ENCODE peak calls at places on chromosomes 7 and 10, in four cellular contexts. I is stimulated activated CD8-positive, alpha-beta memory T cell treated with anti-CD3 and anti-CD28 coated beads, Interleukin-12 subunit alpha, Interleukin-12 subunit beta, amount 100 ng/mL, for 1 hour; Q is HFFc6; O is GM23248. V is an unnamed sample.

GRCh38 chr7:12929416-12930140 is 242.1 kb downstream of the ARL4A start:
- DNase-seq in I (no peak), Q (no peak), O (no peak), V (no peak)

GRCh38 chr10:97169063-97169462 is 16.7 kb downstream of the SLIT1 start:
- DNase-seq in O (no peak), Q (no peak), I (no peak), V (no peak)

GRCh38 chr7:37943905-37944736 is 23.7 kb downstream of the EPDR1 start:
- DNase-seq in I (no peak), O (no peak), Q (no peak), V (peak)

GRCh38 chr7:157674715-157675426 is 338.1 kb downstream of the DNAJB6 start:
- DNase-seq in I (no peak), O (no peak), Q (no peak), V (no peak)

GRCh38 chr7:95420996-95421846 is 13.6 kb downstream of the PON2 start:
- DNase-seq in O (no peak), Q (no peak), I (no peak), V (peak)

GRCh38 chr7:93575555-93576397 is 1.3 kb upstream of the CALCR start:
- DNase-seq in Q (no peak), I (no peak), O (no peak), V (no peak)

GRCh38 chr10:25425776-25426175 is 251.0 kb downstream of the GPR158 start:
- DNase-seq in O (no peak), Q (no peak), I (no peak), V (no peak)

GRCh38 chr10:42876476-42876875 is 93.9 kb downstream of the BMS1 start:
- DNase-seq in Q (no peak), O (no peak), I (no peak), V (no peak)

GRCh38 chr7:51867117-51867516 is 550.5 kb upstream of the COBL start:
- DNase-seq in I (no peak), Q (no peak), O (no peak), V (no peak)

GRCh38 chr10:20993387-20994170 is 96.5 kb upstream of the NEBL start:
- DNase-seq in Q (no peak), I (no peak), O (peak), V (no peak)

GRCh38 chr10:16441106-16441850 is 4.5 kb downstream of the PTER start:
- DNase-seq in O (peak), I (no peak), Q (peak), V (no peak)